ENCODE peak calls at places on chromosomes 12 and 14, in eight cellular contexts. One of them, this sample, is unnamed.

GRCh38 chr12:645563-646071 is 17.6 kb downstream of the NINJ2 start:
- DNase-seq in memory B cell: no peak
- DNase-seq in ovary: peak; percentile 70
- DNase-seq in left lung: no peak
- DNase-seq in stimulated activated CD4-positive, alpha-beta T cell treated with anti-CD3 and anti-CD28 coated beads, Interleukin-4, amount 100 ng/mL, for 1 hour: no peak
- DNase-seq in fibroblast of pulmonary artery: peak; percentile 61
- DNase-seq in glomerular endothelial cell: no peak
- DNase-seq in GM20000: no peak
- DNase-seq in this sample: no peak

GRCh38 chr12:119176267-119177055 is 2.3 kb upstream of the HSPB8 start:
- DNase-seq in ovary: peak; percentile 89
- DNase-seq in memory B cell: no peak
- DNase-seq in GM20000: no peak
- DNase-seq in stimulated activated CD4-positive, alpha-beta T cell treated with anti-CD3 and anti-CD28 coated beads, Interleukin-4, amount 100 ng/mL, for 1 hour: no peak
- DNase-seq in fibroblast of pulmonary artery: peak; percentile 90
- DNase-seq in glomerular endothelial cell: no peak
- DNase-seq in left lung: peak; percentile 90
- DNase-seq in this sample: no peak

GRCh38 chr12:91575631-91576030 is 393.0 kb upstream of the DCN start:
- DNase-seq in memory B cell: no peak
- DNase-seq in stimulated activated CD4-positive, alpha-beta T cell treated with anti-CD3 and anti-CD28 coated beads, Interleukin-4, amount 100 ng/mL, for 1 hour: no peak
- DNase-seq in fibroblast of pulmonary artery: no peak
- DNase-seq in glomerular endothelial cell: no peak
- DNase-seq in GM20000: no peak
- DNase-seq in ovary: no peak
- DNase-seq in left lung: no peak
- DNase-seq in this sample: no peak

GRCh38 chr12:129195081-129195480 is 341.8 kb downstream of the GLT1D1 start:
- DNase-seq in fibroblast of pulmonary artery: no peak
- DNase-seq in stimulated activated CD4-positive, alpha-beta T cell treated with anti-CD3 and anti-CD28 coated beads, Interleukin-4, amount 100 ng/mL, for 1 hour: no peak
- DNase-seq in glomerular endothelial cell: no peak
- DNase-seq in ovary: no peak
- DNase-seq in left lung: no peak
- DNase-seq in memory B cell: no peak
- DNase-seq in GM20000: no peak
- DNase-seq in this sample: no peak

GRCh38 chr14:95918466-95918865 is 41.8 kb downstream of the TUNAR start:
- DNase-seq in stimulated activated CD4-positive, alpha-beta T cell treated with anti-CD3 and anti-CD28 coated beads, Interleukin-4, amount 100 ng/mL, for 1 hour: no peak
- DNase-seq in ovary: no peak
- DNase-seq in fibroblast of pulmonary artery: no peak
- DNase-seq in glomerular endothelial cell: no peak
- DNase-seq in left lung: no peak
- DNase-seq in memory B cell: no peak
- DNase-seq in GM20000: no peak
- DNase-seq in this sample: no peak

GRCh38 chr12:54017845-54018607 is 9.2 kb downstream of the HOXC8 start:
- DNase-seq in left lung: peak; percentile 76
- DNase-seq in stimulated activated CD4-positive, alpha-beta T cell treated with anti-CD3 and anti-CD28 coated beads, Interleukin-4, amount 100 ng/mL, for 1 hour: peak; percentile 72
- DNase-seq in ovary: peak; percentile 96
- DNase-seq in glomerular endothelial cell: no peak
- DNase-seq in fibroblast of pulmonary artery: peak; percentile 29
- DNase-seq in memory B cell: peak; percentile 72
- DNase-seq in GM20000: peak; percentile 96
- DNase-seq in this sample: peak; percentile 96

GRCh38 chr12:62530596-62530995 is 64.0 kb downstream of the MON2 start:
- DNase-seq in ovary: no peak
- DNase-seq in left lung: no peak
- DNase-seq in stimulated activated CD4-positive, alpha-beta T cell treated with anti-CD3 and anti-CD28 coated beads, Interleukin-4, amount 100 ng/mL, for 1 hour: no peak
- DNase-seq in memory B cell: no peak
- DNase-seq in fibroblast of pulmonary artery: peak; percentile 54
- DNase-seq in glomerular endothelial cell: no peak
- DNase-seq in GM20000: no peak
- DNase-seq in this sample: no peak

GRCh38 chr12:98955284-98955683 is 310.2 kb downstream of the APAF1 start:
- DNase-seq in left lung: no peak
- DNase-seq in fibroblast of pulmonary artery: peak; percentile 5
- DNase-seq in memory B cell: no peak
- DNase-seq in GM20000: peak; percentile 28
- DNase-seq in stimulated activated CD4-positive, alpha-beta T cell treated with anti-CD3 and anti-CD28 coated beads, Interleukin-4, amount 100 ng/mL, for 1 hour: no peak
- DNase-seq in ovary: no peak
- DNase-seq in glomerular endothelial cell: peak; percentile 1
- DNase-seq in this sample: peak; percentile 11

GRCh38 chr12:130026608-130027176 is 122.9 kb upstream of the TMEM132D start:
- DNase-seq in GM20000: peak; percentile 58
- DNase-seq in glomerular endothelial cell: no peak
- DNase-seq in left lung: no peak
- DNase-seq in ovary: no peak
- DNase-seq in stimulated activated CD4-positive, alpha-beta T cell treated with anti-CD3 and anti-CD28 coated beads, Interleukin-4, amount 100 ng/mL, for 1 hour: peak; percentile 40
- DNase-seq in memory B cell: no peak
- DNase-seq in fibroblast of pulmonary artery: no peak
- DNase-seq in this sample: peak; percentile 26

GRCh38 chr12:42145552-42146215 is 1.0 kb upstream of the GXYLT1 start:
- DNase-seq in fibroblast of pulmonary artery: no peak
- DNase-seq in stimulated activated CD4-positive, alpha-beta T cell treated with anti-CD3 and anti-CD28 coated beads, Interleukin-4, amount 100 ng/mL, for 1 hour: no peak
- DNase-seq in ovary: no peak
- DNase-seq in GM20000: no peak
- DNase-seq in left lung: no peak
- DNase-seq in glomerular endothelial cell: no peak
- DNase-seq in memory B cell: no peak
- DNase-seq in this sample: peak; percentile 29

GRCh38 chr14:77037886-77038511 is 9.5 kb upstream of the IRF2BPL start:
- DNase-seq in left lung: no peak
- DNase-seq in stimulated activated CD4-positive, alpha-beta T cell treated with anti-CD3 and anti-CD28 coated beads, Interleukin-4, amount 100 ng/mL, for 1 hour: peak; percentile 61
- DNase-seq in GM20000: no peak
- DNase-seq in memory B cell: no peak
- DNase-seq in fibroblast of pulmonary artery: no peak
- DNase-seq in ovary: peak; percentile 57
- DNase-seq in glomerular endothelial cell: no peak
- DNase-seq in this sample: no peak

This sample was measured in HAP-1.